ENCODE peak calls at places on chromosomes 6 and 20, in ten cellular contexts. S is CD8-positive, alpha-beta memory T cell; L is H1; V is heart left ventricle; I is tibial artery; B is CD8-positive, alpha-beta T cell; M is uterus; P is trophoblast cell; C is mesenchymal stem cell; T is IMR-90. Z is an unnamed sample. For H3K36me3 and H3K4me1, the result is how much of the 10 kb centered on the place peaks cover.

GRCh38 chr20:57396212-57396611 is 5.0 kb downstream of the RBM38 start:
- DNase-seq in C (no peak), L (no peak), S (peak), I (no peak), T (no peak), M (no peak), B (no peak), V (peak), P (no peak), Z (no peak)

GRCh38 chr20:56273491-56273890 is 25.0 kb downstream of the MC3R start:
- DNase-seq in C (no peak), B (no peak), T (no peak), S (no peak), L (no peak), I (no peak), M (no peak), P (no peak), V (no peak), Z (no peak)

GRCh38 chr6:32980488-32981038 is 12.2 kb downstream of the BRD2 start:
- DNase-seq in I (no peak), T (no peak), M (no peak), P (no peak), C (no peak), L (no peak), V (no peak), S (no peak), B (no peak), Z (no peak)

GRCh38 chr6:56772737-56773184 is 130.1 kb upstream of the DST start:
- DNase-seq in L (no peak), M (no peak), I (peak), P (no peak), V (peak), B (no peak), C (peak), T (peak), S (no peak), Z (no peak)

GRCh38 chr6:61711849-61712248 is 574.2 kb downstream of the KHDRBS2 start:
- DNase-seq in I (no peak), T (no peak), B (no peak), P (no peak), C (peak), V (no peak), S (no peak), M (no peak), L (peak), Z (no peak)

GRCh38 chr6:77930382-77930781 is 277.5 kb downstream of the MEI4 start:
- DNase-seq in M (no peak), L (no peak), B (no peak), C (no peak), P (no peak), V (no peak), T (no peak), S (no peak), I (no peak), Z (no peak)

GRCh38 chr6:113854531-113855499 is 2.3 kb upstream of the MARCKS start:
- DNase-seq in V (peak), S (peak), P (peak), M (peak), B (no peak), I (peak), L (peak), T (peak), C (peak), Z (peak)

GRCh38 chr6:3592371-3592941 is 135.6 kb upstream of the SLC22A23 start:
- DNase-seq in T (peak), S (no peak), P (peak), V (no peak), C (peak), L (no peak), M (no peak), I (no peak), B (no peak), Z (no peak)

GRCh38 chr6:31272431-31272830 is 539 bp upstream of the HLA-C start:
- DNase-seq in B (no peak), I (no peak), M (no peak), P (no peak), S (no peak), V (no peak), C (no peak), L (no peak), T (no peak), Z (peak)

GRCh38 chr20:8183526-8183925 is 51.5 kb downstream of the PLCB1 start:
- DNase-seq in B (no peak), P (peak), T (peak), I (no peak), V (no peak), S (no peak), M (no peak), C (no peak), L (no peak), Z (no peak)

GRCh38 chr6:14039038-14039437 is 78.5 kb upstream of the CD83 start:
- DNase-seq in S (no peak), V (no peak), I (no peak), M (no peak), B (no peak), L (no peak), T (no peak), C (no peak), P (no peak), Z (no peak)

GRCh38 chr6:166417285-166417691 is 34.5 kb upstream of the MPC1 start:
- DNase-seq in I (no peak), S (peak), C (no peak), T (no peak), L (no peak), M (no peak), B (peak), V (no peak), P (no peak), Z (peak)

GRCh38 chr6:165876568-165876967 is 213.5 kb upstream of the PDE10A start:
- DNase-seq in T (peak), I (peak), S (no peak), B (no peak), P (no peak), V (peak), M (peak), L (no peak), C (peak), Z (no peak)

GRCh38 chr6:1917628-1918371 is 308.1 kb downstream of the FOXC1 start:
- DNase-seq in T (peak), B (no peak), P (peak), I (no peak), M (no peak), L (no peak), S (no peak), V (no peak), C (peak), Z (peak)

GRCh38 chr6:33699739-33700138 is 11.8 kb downstream of the UQCC2 start:
- DNase-seq in B (no peak), L (no peak), P (no peak), M (no peak), S (no peak), C (no peak), V (peak), I (no peak), T (no peak), Z (no peak)

GRCh38 chr6:34589140-34589539 is 33.0 kb upstream of the SPDEF start:
- DNase-seq in V (no peak), S (no peak), B (no peak), P (no peak), L (no peak), T (no peak), I (no peak), C (no peak), M (no peak), Z (no peak)

GRCh38 chr6:4820704-4821276 is 44.6 kb downstream of the CDYL start:
- DNase-seq in M (no peak), P (peak), S (no peak), I (no peak), T (peak), C (no peak), V (no peak), L (no peak), B (no peak), Z (no peak)

GRCh38 chr6:161396539-161396938 is 122.7 kb upstream of the AGPAT4 start:
- DNase-seq in C (no peak), V (no peak), T (no peak), L (no peak), I (no peak), S (no peak), B (no peak), M (no peak), P (no peak), Z (no peak)

GRCh38 chr6:27422651-27423332 is 34.2 kb downstream of the ZNF391 start:
- DNase-seq in S (no peak), I (no peak), T (no peak), C (no peak), M (no peak), V (no peak), B (no peak), P (no peak), L (peak), Z (no peak)

GRCh38 chr20:57496592-57496991 is 28.3 kb downstream of the CTCFL start:
- DNase-seq in I (no peak), B (no peak), M (no peak), L (no peak), C (no peak), P (no peak), T (no peak), V (no peak), S (no peak), Z (no peak)

GRCh38 chr20:51570755-51571469 is 28.4 kb upstream of the NFATC2 start:
- DNase-seq in V (peak), C (no peak), I (peak), S (no peak), B (no peak), P (no peak), T (peak), L (no peak), M (no peak), Z (no peak)

GRCh38 chr20:32390999-32391398 is 32.9 kb downstream of the ASXL1 start:
- DNase-seq in I (no peak), M (no peak), T (peak), P (no peak), S (no peak), L (no peak), C (peak), B (no peak), V (no peak), Z (peak)

GRCh38 chr20:33668087-33668790 is 1.5 kb downstream of the ACTL10 start:
- DNase-seq in V (peak), I (peak), P (no peak), C (no peak), L (peak), B (no peak), M (peak), S (no peak), T (no peak), Z (no peak)

GRCh38 chr6:30685157-30685976 is 1.1 kb downstream of the PPP1R18 start:
- DNase-seq in L (no peak), P (no peak), V (no peak), B (no peak), T (no peak), I (no peak), C (peak), M (peak), S (peak), Z (no peak)

GRCh38 chr20:11112837-11113236 is 439.0 kb upstream of the JAG1 start:
- DNase-seq in S (no peak), I (no peak), V (no peak), M (no peak), C (no peak), B (no peak), L (no peak), P (no peak), T (peak), Z (no peak)

GRCh38 chr6:169256518-169256917 is 2.9 kb upstream of the THBS2 start:
- DNase-seq in T (no peak), V (no peak), M (no peak), C (no peak), B (no peak), L (no peak), S (no peak), I (no peak), P (no peak), Z (no peak)

GRCh38 chr6:104855507-104855906 is 4.2 kb downstream of the HACE1 start:
- DNase-seq in M (no peak), S (no peak), V (no peak), I (no peak), B (no peak), P (no peak), L (no peak), C (peak), T (peak), Z (no peak)

GRCh38 chr6:107843400-107843799 is 19.3 kb upstream of the SCML4 start:
- DNase-seq in M (no peak), V (no peak), B (no peak), S (no peak), L (peak), I (no peak), T (no peak), P (no peak), C (no peak), Z (no peak)

GRCh38 chr6:83431545-83432165 is 804 bp upstream of the ME1 start:
- DNase-seq in I (no peak), C (no peak), P (no peak), B (no peak), M (no peak), L (no peak), S (no peak), T (no peak), V (no peak), Z (peak)

GRCh38 chr20:48154040-48154439 is 368.8 kb upstream of the SULF2 start:
- DNase-seq in V (no peak), B (no peak), S (no peak), C (no peak), T (no peak), P (no peak), L (no peak), I (no peak), M (no peak), Z (no peak)

GRCh38 chr6:55643868-55644267 is 64.9 kb upstream of the HMGCLL1 start:
- DNase-seq in B (no peak), V (no peak), S (no peak), I (no peak), T (peak), P (no peak), M (no peak), L (no peak), C (peak), Z (no peak)

GRCh38 chr6:116005508-116005855 is 55.2 kb downstream of the FRK start:
- DNase-seq in T (no peak), B (no peak), L (no peak), C (no peak), P (no peak), I (no peak), V (no peak), S (no peak), M (no peak), Z (no peak)

DNA sequence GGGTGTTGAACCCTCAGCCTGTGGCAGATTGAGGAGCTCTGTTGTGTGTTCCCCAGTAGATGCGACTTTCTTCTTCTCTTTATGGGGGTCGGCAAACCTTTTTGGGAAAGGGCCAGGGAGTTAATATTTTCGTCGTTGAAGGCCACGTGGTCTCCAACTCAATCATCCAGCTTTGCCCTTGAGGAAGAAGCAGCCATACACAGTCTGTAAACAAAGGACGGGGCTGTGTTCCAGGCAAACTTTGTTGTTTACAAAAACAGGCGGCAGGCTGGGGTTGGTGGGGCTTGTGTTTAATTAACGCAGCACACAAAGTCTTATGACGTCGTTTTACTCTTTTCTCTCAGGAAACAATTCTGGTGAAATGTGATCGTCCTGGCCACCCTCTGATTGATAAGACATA is 20.2 kb downstream of the KIF25 start:
- DNase-seq in P (no peak), M (no peak), T (no peak), C (peak), S (no peak), I (no peak), L (peak), V (no peak), B (no peak), Z (no peak)
- H3K27ac ChIP-seq in P (no peak), M (no peak), T (no peak), C (no peak), S (no peak), I (no peak), L (no peak), V (no peak), B (no peak), Z (peak)

GRCh38 chr6:43614396-43614730 is 14.7 kb downstream of the GTPBP2 start:
- DNase-seq in T (no peak), V (no peak), P (peak), B (no peak), S (no peak), M (no peak), I (no peak), C (no peak), L (no peak), Z (no peak)
- H3K36me3 ChIP-seq in T (under half), V (half or more), P (under half), B (under half), S (under half), M (under half), I (under half), C (half or more), L (under half), Z (under half)

GRCh38 chr6:94041930-94042724 is 622.8 kb upstream of the EPHA7 start:
- DNase-seq in T (no peak), V (no peak), M (no peak), S (no peak), B (no peak), I (no peak), P (no peak), L (no peak), C (peak), Z (no peak)

GRCh38 chr6:94050515-94050914 is 631.2 kb upstream of the EPHA7 start:
- DNase-seq in M (no peak), P (no peak), V (no peak), I (no peak), T (no peak), L (no peak), C (no peak), B (no peak), S (no peak), Z (no peak)

GRCh38 chr6:94049001-94049400 is 629.6 kb upstream of the EPHA7 start:
- DNase-seq in T (no peak), I (no peak), V (no peak), P (no peak), L (no peak), C (no peak), S (no peak), M (no peak), B (no peak), Z (no peak)

GRCh38 chr6:94045473-94045872 is 626.1 kb upstream of the EPHA7 start:
- DNase-seq in B (no peak), L (no peak), M (no peak), S (no peak), T (no peak), P (no peak), I (no peak), C (no peak), V (no peak), Z (no peak)
- H3K4me1 ChIP-seq in B (under half), L (under half), M (under half), S (under half), T (under half), P (under half), I (under half), C (under half), V (under half), Z (under half)

DNA sequence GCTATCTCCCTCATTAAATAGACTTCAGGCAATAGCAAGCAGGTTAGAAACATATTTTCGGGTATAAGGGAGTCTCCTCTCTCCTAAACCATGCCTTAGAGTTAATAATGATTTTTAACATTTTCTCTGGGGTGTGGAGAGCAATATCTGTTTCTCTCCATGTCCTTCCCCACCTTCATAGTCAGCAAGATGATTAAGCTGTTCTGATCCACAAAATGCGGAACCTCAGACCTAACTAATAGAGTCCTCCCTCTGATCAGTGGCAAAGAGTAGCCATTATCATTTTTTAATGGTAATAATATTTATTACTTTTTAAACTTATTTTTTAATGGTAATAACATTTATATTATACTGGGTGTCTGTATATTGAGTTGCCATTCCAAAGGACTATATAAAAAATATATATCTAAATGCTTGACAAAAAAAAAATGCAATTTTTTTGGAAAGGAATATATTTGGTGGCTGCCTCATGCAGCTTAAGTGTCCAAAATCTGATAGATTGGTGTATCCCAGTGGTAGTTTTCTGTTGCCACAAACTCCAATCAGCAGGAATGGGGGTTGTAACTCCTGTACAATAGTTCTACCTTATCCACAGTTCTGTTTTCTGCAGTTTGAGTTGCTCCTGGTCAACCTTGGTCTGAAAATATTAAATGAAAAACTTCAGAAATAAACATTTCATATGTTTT is 14.0 kb upstream of the BTN3A2 start:
- DNase-seq in C (no peak), M (no peak), V (no peak), S (no peak), I (no peak), L (no peak), B (no peak), T (no peak), P (no peak), Z (no peak)
- H3K27ac ChIP-seq in C (peak), M (no peak), V (no peak), S (peak), I (no peak), L (no peak), B (no peak), T (no peak), P (no peak), Z (no peak)

DNA sequence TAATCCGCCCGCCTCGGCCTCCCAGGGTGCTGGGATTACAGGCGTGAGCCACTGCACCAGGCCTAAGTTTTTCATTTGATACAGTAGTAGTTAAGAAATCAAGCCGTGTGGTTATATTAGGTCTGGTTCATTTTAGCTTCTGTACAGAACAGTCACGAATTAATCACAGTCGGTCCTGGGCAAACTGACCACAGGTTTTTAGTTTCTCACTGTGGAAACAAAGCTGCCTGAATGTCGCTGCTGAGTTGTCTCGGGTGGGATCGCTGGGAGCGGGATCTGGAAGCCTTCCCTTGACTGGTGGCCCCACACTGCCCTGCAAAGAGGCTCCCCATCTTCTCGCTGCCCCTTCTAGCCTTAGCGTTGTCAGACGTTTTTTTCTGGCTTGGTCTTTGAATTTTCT is 18.6 kb downstream of the UCKL1 start:
- DNase-seq in M (no peak), L (no peak), T (no peak), B (no peak), V (no peak), P (no peak), S (no peak), I (no peak), C (no peak), Z (no peak)
- H3K36me3 ChIP-seq in M (under half), L (under half), T (under half), B (under half), V (half or more), P (half or more), S (under half), I (under half), C (half or more), Z (under half)

DNA sequence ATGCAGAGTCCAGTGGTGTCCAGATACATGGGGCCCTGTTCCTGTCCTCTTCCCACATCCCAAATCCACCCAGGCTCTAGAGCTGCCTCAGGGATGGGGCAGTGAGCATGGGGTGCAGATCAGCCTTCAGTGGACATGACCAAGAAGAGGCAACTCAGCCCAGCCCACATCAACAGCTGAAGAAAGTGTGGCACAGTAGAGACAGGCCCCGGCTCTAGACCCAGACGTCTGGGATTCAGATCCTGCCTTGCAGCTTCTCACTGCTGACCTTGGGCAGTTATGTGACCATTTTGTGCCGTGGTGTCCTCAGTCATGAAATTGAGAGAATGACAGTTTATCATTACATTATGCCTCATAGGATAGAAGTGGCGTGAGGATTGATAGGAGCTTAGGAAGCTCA is 54.6 kb upstream of the CST7 start:
- DNase-seq in T (no peak), M (no peak), C (no peak), V (no peak), P (no peak), I (no peak), L (no peak), B (no peak), S (no peak), Z (no peak)
- H3K4me1 ChIP-seq in T (under half), M (under half), C (under half), V (under half), P (under half), I (under half), L (under half), B (under half), S (under half), Z (under half)

GRCh38 chr6:36383608-36384007 is 3.9 kb downstream of the ETV7 start:
- DNase-seq in B (no peak), V (no peak), S (no peak), P (peak), C (no peak), M (no peak), T (no peak), L (no peak), I (no peak), Z (no peak)

GRCh38 chr6:36386495-36387439 is 702 bp downstream of the ETV7 start:
- DNase-seq in S (peak), M (peak), C (peak), B (no peak), V (no peak), T (peak), I (peak), P (peak), L (peak), Z (peak)

GRCh38 chr6:36389353-36389752 is 1.9 kb upstream of the ETV7 start:
- DNase-seq in T (no peak), L (no peak), I (no peak), M (no peak), P (peak), V (no peak), B (no peak), S (no peak), C (no peak), Z (no peak)

GRCh38 chr6:36384095-36384494 is 3.4 kb downstream of the ETV7 start:
- DNase-seq in S (no peak), C (no peak), V (no peak), T (no peak), P (no peak), B (no peak), L (no peak), I (no peak), M (no peak), Z (no peak)

GRCh38 chr6:36387440-36388303 is at the start of gene ETV7:
- DNase-seq in I (no peak), T (peak), M (peak), B (no peak), V (no peak), C (peak), P (peak), L (peak), S (peak), Z (peak)
- H3K27ac ChIP-seq in I (peak), T (peak), M (peak), B (peak), V (peak), C (no peak), P (no peak), L (no peak), S (peak), Z (peak)